ENCODE peak calls at places on chromosome 20, in seven cellular contexts. Z is ELF-1; I is NAMALWA; V is CD8-positive, alpha-beta memory T cell; X is lower lobe of right lung; C is T-helper 9 cell; N is activated T-cell treated with anti-CD3 and anti-CD28 coated beads for 24 hours. U is an unnamed sample.

GRCh38 chr20:46293084-46293483 is 15.2 kb downstream of the CDH22 start:
- DNase-seq in Z (peak; percentile 65), N (no peak), X (no peak), C (no peak), V (no peak), I (peak; percentile 50), U (peak; percentile 10)

GRCh38 chr20:2451422-2451821 is 19.2 kb downstream of the SNRPB start:
- DNase-seq in N (no peak), C (no peak), V (no peak), Z (no peak), X (no peak), I (no peak), U (no peak)

GRCh38 chr20:16955971-16956370 is 207.8 kb downstream of the OTOR start:
- DNase-seq in I (no peak), Z (no peak), C (no peak), V (no peak), X (no peak), N (no peak), U (no peak)

GRCh38 chr20:40787922-40788321 is 98.9 kb upstream of the MAFB start:
- DNase-seq in X (no peak), Z (no peak), N (no peak), V (no peak), I (no peak), C (no peak), U (no peak)

GRCh38 chr20:38875170-38875993 is 50.8 kb upstream of the FAM83D start:
- DNase-seq in Z (no peak), C (peak; percentile 55), I (peak; percentile 98), V (peak; percentile 66), X (no peak), N (no peak), U (no peak)

GRCh38 chr20:56956536-56956935 is 309.9 kb downstream of the BMP7 start:
- DNase-seq in C (no peak), N (no peak), V (no peak), X (no peak), I (no peak), Z (no peak), U (no peak)

GRCh38 chr20:23365390-23366165 is 3.6 kb downstream of the GZF1 start:
- DNase-seq in Z (no peak), N (no peak), C (no peak), V (no peak), I (no peak), X (no peak), U (no peak)

GRCh38 chr20:38303908-38304379 is at the start of gene BPI:
- DNase-seq in X (peak; percentile 80), Z (no peak), N (no peak), C (no peak), I (no peak), V (no peak), U (no peak)

GRCh38 chr20:56626367-56627121 is 2.6 kb upstream of the TFAP2C start:
- DNase-seq in Z (peak; percentile 89), N (no peak), I (no peak), C (no peak), V (no peak), X (no peak), U (no peak)

GRCh38 chr20:62986257-62986807 is 20.4 kb downstream of the BHLHE23 start:
- DNase-seq in V (no peak), X (no peak), Z (no peak), C (no peak), N (no peak), I (no peak), U (no peak)

GRCh38 chr20:17507032-17507431 is 24.1 kb downstream of the BFSP1 start:
- DNase-seq in C (no peak), I (no peak), X (no peak), N (no peak), V (no peak), Z (no peak), U (no peak)

GRCh38 chr20:20410678-20411077 is 42.8 kb downstream of the INSM1 start:
- DNase-seq in I (no peak), N (no peak), X (no peak), C (no peak), Z (peak; percentile 74), V (no peak), U (no peak)

GRCh38 chr20:64024141-64024990 is 11.6 kb upstream of the C20orf204 start:
- DNase-seq in V (no peak), I (no peak), C (no peak), N (no peak), X (no peak), Z (no peak), U (no peak)

GRCh38 chr20:49888341-49889244 is 26.7 kb downstream of the SPATA2 start:
- DNase-seq in V (peak; percentile 29), N (peak; percentile 40), C (peak; percentile 41), I (peak; percentile 85), Z (peak; percentile 96), X (no peak), U (no peak)

GRCh38 chr20:62387993-62388635 is 1.2 kb downstream of the RPS21 start:
- DNase-seq in N (no peak), C (no peak), V (no peak), Z (no peak), X (no peak), I (no peak), U (no peak)

GRCh38 chr20:63045991-63046390 is 39.2 kb upstream of the BHLHE23 start:
- DNase-seq in X (peak; percentile 14), C (no peak), I (no peak), N (no peak), Z (no peak), V (no peak), U (no peak)

GRCh38 chr20:57496592-57496991 is 28.3 kb downstream of the CTCFL start:
- DNase-seq in Z (no peak), V (no peak), X (no peak), N (no peak), C (no peak), I (no peak), U (no peak)

GRCh38 chr20:60687213-60687612 is 564.8 kb upstream of the CDH4 start:
- DNase-seq in N (no peak), Z (no peak), X (no peak), V (no peak), I (no peak), C (no peak), U (no peak)

GRCh38 chr20:48238326-48238725 is 453.0 kb upstream of the SULF2 start:
- DNase-seq in N (no peak), C (no peak), I (no peak), X (peak; percentile 13), Z (no peak), V (no peak), U (peak; percentile 26)

GRCh38 chr20:25199473-25200265 is 4.2 kb downstream of the ENTPD6 start:
- DNase-seq in V (no peak), N (no peak), X (no peak), I (no peak), Z (no peak), C (no peak), U (no peak)

GRCh38 chr20:62321521-62321948 is 18.7 kb downstream of the ADRM1 start:
- DNase-seq in V (no peak), Z (no peak), X (no peak), C (no peak), N (no peak), I (peak; percentile 85), U (no peak)

GRCh38 chr20:39853664-39854063 is 835.4 kb downstream of the MAFB start:
- DNase-seq in N (no peak), V (no peak), Z (peak; percentile 80), X (no peak), I (no peak), C (no peak), U (peak; percentile 59)

GRCh38 chr20:33963756-33964155 is 30.0 kb upstream of the RALY start:
- DNase-seq in N (no peak), X (no peak), V (no peak), I (no peak), Z (no peak), C (no peak), U (no peak)

GRCh38 chr20:48075591-48076174 is 290.4 kb upstream of the SULF2 start:
- DNase-seq in N (no peak), C (no peak), X (no peak), V (no peak), Z (no peak), I (no peak), U (no peak)

GRCh38 chr20:46063151-46063550 is 26.6 kb downstream of the NCOA5 start:
- DNase-seq in V (no peak), C (no peak), I (no peak), X (no peak), N (no peak), Z (no peak), U (no peak)

GRCh38 chr20:49464556-49464955 is 17.9 kb downstream of the KCNB1 start:
- DNase-seq in C (no peak), X (no peak), I (no peak), Z (no peak), N (no peak), V (no peak), U (no peak)

GRCh38 chr20:3640259-3640658 is 22.9 kb downstream of the GFRA4 start:
- DNase-seq in V (no peak), I (no peak), X (no peak), C (no peak), N (no peak), Z (no peak), U (no peak)

GRCh38 chr20:25000268-25000801 is 7.8 kb upstream of the APMAP start:
- DNase-seq in C (no peak), Z (no peak), N (no peak), V (no peak), X (peak; percentile 84), I (no peak), U (peak; percentile 83)

GRCh38 chr20:52242237-52243230 is 51.0 kb upstream of the ZFP64 start:
- DNase-seq in X (no peak), N (no peak), V (no peak), C (no peak), Z (no peak), I (peak; percentile 43), U (peak; percentile 4)

GRCh38 chr20:62765432-62766070 is 30.7 kb upstream of the MRGBP start:
- DNase-seq in V (no peak), I (no peak), N (no peak), C (no peak), X (no peak), Z (no peak), U (no peak)